ENCODE peak calls at places on chromosomes 7 and 10, in seven cellular contexts. T is HepG2, B is trophoblast cell, I is K562, E is adipocyte, L is HCT116, W is neuronal stem cell. U is an unnamed sample.

GRCh38 chr10:120172371-120172770 is 279.8 kb downstream of the SEC23IP start:
- DNase-seq in T (no peak), I (no peak), W (no peak), L (no peak), E (no peak), B (no peak), U (no peak)

GRCh38 chr10:34286136-34286739 is 528.9 kb downstream of the PARD3 start:
- DNase-seq in I (no peak), B (peak; percentile 30), W (no peak), E (no peak), L (peak; percentile 29), T (no peak), U (peak; percentile 56)

GRCh38 chr7:141744131-141744530 is 6.0 kb downstream of the SSBP1 start:
- DNase-seq in L (no peak), B (no peak), E (no peak), W (no peak), I (no peak), T (no peak), U (no peak)

GRCh38 chr7:12456506-12456905 is 52.8 kb upstream of the VWDE start:
- DNase-seq in B (no peak), W (no peak), T (no peak), L (no peak), I (no peak), E (peak; percentile 31), U (no peak)

GRCh38 chr7:54773472-54774399 is 14.7 kb upstream of the SEC61G start:
- DNase-seq in L (peak; percentile 91), W (peak; percentile 65), T (peak; percentile 73), I (peak; percentile 62), E (peak; percentile 92), B (peak; percentile 87), U (peak; percentile 95)

GRCh38 chr7:78151229-78151628 is 352.7 kb downstream of the PHTF2 start:
- DNase-seq in L (no peak), E (peak; percentile 84), B (no peak), T (no peak), I (no peak), W (no peak), U (no peak)

GRCh38 chr7:7931626-7932025 is 37.0 kb upstream of the GLCCI1 start:
- DNase-seq in B (no peak), I (no peak), W (no peak), L (no peak), T (no peak), E (no peak), U (no peak)

GRCh38 chr7:141225916-141226618 is 152.2 kb downstream of the TMEM178B start:
- DNase-seq in T (no peak), B (no peak), E (no peak), L (no peak), W (no peak), I (no peak), U (no peak)

GRCh38 chr10:4075443-4075842 is 290.4 kb upstream of the KLF6 start:
- DNase-seq in L (no peak), B (no peak), E (no peak), I (no peak), T (no peak), W (no peak), U (no peak)

GRCh38 chr7:104207348-104207730 is 474 bp downstream of the ORC5 start:
- DNase-seq in L (no peak), T (peak; percentile 13), I (no peak), B (no peak), E (peak; percentile 60), W (no peak), U (no peak)

GRCh38 chr7:139332960-139333359 is 8.2 kb upstream of the FMC1 start:
- DNase-seq in T (no peak), B (no peak), W (no peak), E (no peak), I (no peak), L (no peak), U (no peak)

DNA sequence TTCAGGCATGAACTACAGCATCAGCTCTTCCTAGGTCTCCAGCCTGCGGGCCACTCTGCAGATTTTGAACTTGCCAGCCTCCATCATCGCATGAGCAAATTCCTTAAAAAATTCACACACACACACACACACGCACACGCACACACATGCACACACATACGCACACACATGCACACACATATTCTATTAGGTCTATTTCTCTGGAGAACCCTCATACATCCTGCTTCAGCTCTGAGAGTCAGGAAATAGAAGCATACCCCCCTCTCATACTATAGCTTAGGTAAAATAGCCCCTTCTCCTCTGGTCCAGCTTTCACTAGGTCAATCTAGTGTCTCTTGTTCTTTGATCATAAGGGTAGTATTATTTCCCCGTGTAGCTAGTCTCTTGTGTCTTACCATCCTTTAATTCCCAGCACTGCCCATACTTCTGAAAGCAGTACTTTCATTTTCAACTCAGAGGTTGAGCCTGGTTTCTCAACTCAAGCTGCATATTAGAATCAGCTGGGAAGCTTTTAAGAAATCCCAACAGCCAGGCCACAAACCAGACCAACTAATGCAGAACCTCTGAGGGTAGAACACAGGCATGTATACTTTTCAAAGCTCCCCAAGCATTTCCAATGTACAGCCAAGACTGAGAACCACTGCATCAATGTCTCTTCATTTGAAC is 30.9 kb upstream of the ITGB8 start:
- DNase-seq in I (no peak), E (peak; percentile 83), T (no peak), L (no peak), B (no peak), W (no peak), U (no peak)
- H3K9ac ChIP-seq in I (no peak overlapping the region), E (peak overlapping the region; percentile 57), T (no peak overlapping the region), L (no peak overlapping the region), B (no peak overlapping the region), W (no peak overlapping the region), U (no peak overlapping the region)

DNA sequence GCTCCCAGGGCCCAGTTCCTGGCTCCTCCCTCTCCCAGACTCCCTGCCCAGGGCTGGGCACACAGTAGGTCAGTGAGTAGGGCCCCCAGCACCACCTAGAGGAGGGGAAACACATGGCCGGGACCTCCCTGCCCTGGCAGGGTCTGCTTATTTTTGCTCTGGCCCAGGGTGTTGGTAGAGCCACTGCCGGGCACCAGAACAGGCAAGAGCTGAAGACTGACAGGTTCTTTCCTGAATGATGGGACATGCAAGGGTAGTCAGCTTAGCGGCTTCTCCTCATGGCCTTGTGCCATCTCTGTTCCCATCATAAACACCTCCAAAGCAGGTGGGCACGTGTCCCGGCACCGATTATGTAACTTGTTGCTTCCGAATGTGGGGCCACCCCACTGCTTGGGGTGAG is 86.5 kb downstream of the NEURL1 start:
- DNase-seq in E (no peak), B (no peak), W (no peak), I (peak; percentile 27), T (no peak), L (no peak), U (peak; percentile 80)
- H3K4me1 ChIP-seq in E (no peaks in the 10 kb centered on the region), B (no peaks in the 10 kb centered on the region), W (peaks cover 10% of the 10 kb centered on the region), I (peaks cover 28% of the 10 kb centered on the region), T (peaks cover 66% of the 10 kb centered on the region), L (no peaks in the 10 kb centered on the region), U (peaks cover 4% of the 10 kb centered on the region)

DNA sequence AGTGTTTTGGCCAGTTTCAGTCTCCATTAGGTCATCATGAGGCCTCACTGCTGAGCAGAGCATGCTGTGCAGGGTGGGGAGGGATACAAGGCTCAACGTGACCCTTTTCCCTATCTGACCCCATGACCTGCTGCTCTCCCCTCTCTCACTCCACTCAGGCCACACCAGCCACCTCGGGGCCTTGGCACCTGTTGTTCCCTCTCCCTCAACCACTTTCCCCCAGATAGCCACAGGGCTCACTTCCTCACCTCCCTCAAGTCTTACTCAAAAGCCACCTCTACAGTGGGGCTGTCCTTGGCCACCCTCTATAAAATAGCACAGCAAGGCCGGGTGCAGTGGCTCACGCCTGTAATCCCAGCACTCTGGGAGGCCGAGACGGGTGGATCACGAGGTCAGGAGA is 13.9 kb downstream of the SH3PXD2A start:
- DNase-seq in W (no peak), E (no peak), L (no peak), B (no peak), T (no peak), I (no peak), U (no peak)
- H3K9ac ChIP-seq in W (no peak overlapping the region), E (no peak overlapping the region), L (no peak overlapping the region), B (no peak overlapping the region), T (no peak overlapping the region), I (no peak overlapping the region), U (no peak overlapping the region)

GRCh38 chr10:110408943-110409342 is 88.8 kb upstream of the DUSP5 start:
- DNase-seq in L (no peak), B (peak; percentile 40), E (no peak), I (no peak), W (no peak), T (no peak), U (no peak)

GRCh38 chr10:110408203-110408871 is 89.4 kb upstream of the DUSP5 start:
- DNase-seq in L (no peak), W (no peak), E (peak; percentile 53), B (peak; percentile 98), T (no peak), I (no peak), U (peak; percentile 87)

GRCh38 chr10:110405401-110405800 is 92.3 kb upstream of the DUSP5 start:
- DNase-seq in L (no peak), I (no peak), W (no peak), E (no peak), T (no peak), B (peak; percentile 90), U (no peak)

GRCh38 chr10:110409488-110409887 is 88.2 kb upstream of the DUSP5 start:
- DNase-seq in W (no peak), E (no peak), I (no peak), B (no peak), L (no peak), T (no peak), U (no peak)

DNA sequence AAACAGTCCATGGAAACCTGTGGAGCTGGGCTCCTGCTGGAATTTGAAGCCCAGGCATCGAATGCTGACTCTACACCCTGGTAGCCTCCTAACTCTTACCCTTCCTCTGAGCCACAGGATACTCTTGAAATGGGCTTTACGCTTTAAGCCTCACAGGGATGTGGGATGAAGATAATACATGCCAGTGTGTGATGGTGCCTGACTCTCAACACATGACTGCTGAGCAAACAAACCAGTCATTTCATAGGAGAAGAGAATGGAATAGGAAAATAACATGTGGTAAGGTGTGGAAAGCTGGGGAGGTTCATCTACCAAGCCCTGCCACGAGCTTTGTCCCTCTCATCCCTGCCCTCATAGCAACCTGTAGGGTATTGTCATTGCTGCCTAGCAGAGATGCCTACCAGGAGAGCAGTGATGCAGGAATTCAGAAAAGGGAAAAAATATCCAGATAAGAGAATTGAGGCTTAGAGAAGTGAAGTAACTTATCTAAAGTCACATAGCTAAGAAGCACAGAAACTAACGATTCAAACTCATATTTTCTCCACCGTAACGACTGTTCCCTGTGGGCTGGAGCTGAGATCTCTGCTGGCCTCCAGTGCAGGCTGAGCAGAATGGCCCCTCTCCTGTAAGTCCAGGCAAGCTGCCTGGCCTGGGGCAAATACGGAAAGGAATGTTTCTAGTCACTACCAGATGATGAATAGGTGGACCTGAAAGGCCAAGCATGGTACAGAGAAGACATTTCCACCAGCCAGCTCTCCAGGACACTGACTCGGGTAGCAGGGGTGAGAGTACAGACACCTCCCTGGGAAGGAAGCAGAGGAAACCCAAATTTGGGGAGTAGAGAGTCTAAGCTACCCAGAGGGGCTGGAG is 90.2 kb upstream of the DUSP5 start:
- DNase-seq in E (peak; percentile 29), I (no peak), T (no peak), L (no peak), W (no peak), B (peak; percentile 87), U (no peak)
- H3K4me1 ChIP-seq in E (peaks cover 48% of the 10 kb centered on the region), I (peaks cover 17% of the 10 kb centered on the region), T (peaks cover 25% of the 10 kb centered on the region), L (peaks cover 88% of the 10 kb centered on the region), W (peaks cover 7% of the 10 kb centered on the region), B (peaks cover 38% of the 10 kb centered on the region), U (peaks cover 22% of the 10 kb centered on the region)